ENCODE peak calls at places on chromosomes 11 and 22, in nine cellular contexts. One of them, this sample, is unnamed.

GRCh38 chr11:74777877-74778276 is 29.2 kb downstream of the RNF169 start:
- DNase-seq in endothelial cell of umbilical vein: no peak
- DNase-seq in stimulated activated CD4-positive, alpha-beta T cell treated with anti-CD3 and anti-CD28 coated beads, Interleukin-1b, Interleukin-23, amount 100 ng/mL, for 1 hour: no peak
- DNase-seq in PC-3: peak
- DNase-seq in stimulated activated CD8-positive, alpha-beta memory T cell treated with anti-CD3 and anti-CD28 coated beads, Interleukin-7, amount 100 ng/mL, for 1 hour: no peak
- DNase-seq in HEK293T: no peak
- DNase-seq in body of pancreas: no peak
- DNase-seq in WTC11: no peak
- DNase-seq in T-helper 22 cell: no peak
- DNase-seq in this sample: no peak

GRCh38 chr11:64721359-64721699 is 1.7 kb downstream of the NRXN2 start:
- DNase-seq in endothelial cell of umbilical vein: no peak
- DNase-seq in stimulated activated CD4-positive, alpha-beta T cell treated with anti-CD3 and anti-CD28 coated beads, Interleukin-1b, Interleukin-23, amount 100 ng/mL, for 1 hour: no peak
- DNase-seq in PC-3: no peak
- DNase-seq in T-helper 22 cell: no peak
- DNase-seq in stimulated activated CD8-positive, alpha-beta memory T cell treated with anti-CD3 and anti-CD28 coated beads, Interleukin-7, amount 100 ng/mL, for 1 hour: no peak
- DNase-seq in body of pancreas: no peak
- DNase-seq in HEK293T: no peak
- DNase-seq in WTC11: no peak
- DNase-seq in this sample: no peak

GRCh38 chr11:120336641-120337132 is 474 bp downstream of the ARHGEF12 start:
- DNase-seq in HEK293T: peak
- DNase-seq in body of pancreas: no peak
- DNase-seq in WTC11: peak
- DNase-seq in endothelial cell of umbilical vein: peak
- DNase-seq in T-helper 22 cell: no peak
- DNase-seq in stimulated activated CD8-positive, alpha-beta memory T cell treated with anti-CD3 and anti-CD28 coated beads, Interleukin-7, amount 100 ng/mL, for 1 hour: no peak
- DNase-seq in stimulated activated CD4-positive, alpha-beta T cell treated with anti-CD3 and anti-CD28 coated beads, Interleukin-1b, Interleukin-23, amount 100 ng/mL, for 1 hour: no peak
- DNase-seq in PC-3: peak
- DNase-seq in this sample: no peak

GRCh38 chr11:131656839-131657211 is 286.4 kb downstream of the NTM start:
- DNase-seq in stimulated activated CD4-positive, alpha-beta T cell treated with anti-CD3 and anti-CD28 coated beads, Interleukin-1b, Interleukin-23, amount 100 ng/mL, for 1 hour: no peak
- DNase-seq in stimulated activated CD8-positive, alpha-beta memory T cell treated with anti-CD3 and anti-CD28 coated beads, Interleukin-7, amount 100 ng/mL, for 1 hour: no peak
- DNase-seq in PC-3: no peak
- DNase-seq in body of pancreas: no peak
- DNase-seq in WTC11: no peak
- DNase-seq in endothelial cell of umbilical vein: no peak
- DNase-seq in T-helper 22 cell: no peak
- DNase-seq in HEK293T: no peak
- DNase-seq in this sample: no peak

GRCh38 chr22:19499880-19500242 is 20.1 kb downstream of the CDC45 start:
- DNase-seq in endothelial cell of umbilical vein: no peak
- DNase-seq in PC-3: no peak
- DNase-seq in WTC11: no peak
- DNase-seq in T-helper 22 cell: no peak
- DNase-seq in HEK293T: no peak
- DNase-seq in stimulated activated CD8-positive, alpha-beta memory T cell treated with anti-CD3 and anti-CD28 coated beads, Interleukin-7, amount 100 ng/mL, for 1 hour: no peak
- DNase-seq in body of pancreas: no peak
- DNase-seq in stimulated activated CD4-positive, alpha-beta T cell treated with anti-CD3 and anti-CD28 coated beads, Interleukin-1b, Interleukin-23, amount 100 ng/mL, for 1 hour: no peak
- DNase-seq in this sample: no peak

GRCh38 chr11:12696911-12697581 is 22.8 kb downstream of the TEAD1 start:
- DNase-seq in stimulated activated CD8-positive, alpha-beta memory T cell treated with anti-CD3 and anti-CD28 coated beads, Interleukin-7, amount 100 ng/mL, for 1 hour: no peak
- DNase-seq in T-helper 22 cell: no peak
- DNase-seq in WTC11: no peak
- DNase-seq in body of pancreas: no peak
- DNase-seq in stimulated activated CD4-positive, alpha-beta T cell treated with anti-CD3 and anti-CD28 coated beads, Interleukin-1b, Interleukin-23, amount 100 ng/mL, for 1 hour: no peak
- DNase-seq in PC-3: peak
- DNase-seq in endothelial cell of umbilical vein: no peak
- DNase-seq in HEK293T: no peak
- DNase-seq in this sample: no peak

GRCh38 chr22:28151241-28151640 is 232.2 kb upstream of the PITPNB start:
- DNase-seq in stimulated activated CD8-positive, alpha-beta memory T cell treated with anti-CD3 and anti-CD28 coated beads, Interleukin-7, amount 100 ng/mL, for 1 hour: no peak
- DNase-seq in HEK293T: no peak
- DNase-seq in PC-3: no peak
- DNase-seq in T-helper 22 cell: no peak
- DNase-seq in body of pancreas: no peak
- DNase-seq in WTC11: no peak
- DNase-seq in endothelial cell of umbilical vein: no peak
- DNase-seq in stimulated activated CD4-positive, alpha-beta T cell treated with anti-CD3 and anti-CD28 coated beads, Interleukin-1b, Interleukin-23, amount 100 ng/mL, for 1 hour: no peak
- DNase-seq in this sample: no peak

GRCh38 chr11:119691701-119692546 is 37.1 kb downstream of the NECTIN1 start:
- DNase-seq in T-helper 22 cell: no peak
- DNase-seq in PC-3: no peak
- DNase-seq in endothelial cell of umbilical vein: no peak
- DNase-seq in HEK293T: no peak
- DNase-seq in stimulated activated CD4-positive, alpha-beta T cell treated with anti-CD3 and anti-CD28 coated beads, Interleukin-1b, Interleukin-23, amount 100 ng/mL, for 1 hour: no peak
- DNase-seq in WTC11: no peak
- DNase-seq in stimulated activated CD8-positive, alpha-beta memory T cell treated with anti-CD3 and anti-CD28 coated beads, Interleukin-7, amount 100 ng/mL, for 1 hour: no peak
- DNase-seq in body of pancreas: no peak
- DNase-seq in this sample: no peak

GRCh38 chr22:21791635-21792625 is 56.3 kb upstream of the YPEL1 start:
- DNase-seq in PC-3: peak
- DNase-seq in WTC11: no peak
- DNase-seq in T-helper 22 cell: no peak
- DNase-seq in stimulated activated CD8-positive, alpha-beta memory T cell treated with anti-CD3 and anti-CD28 coated beads, Interleukin-7, amount 100 ng/mL, for 1 hour: no peak
- DNase-seq in HEK293T: no peak
- DNase-seq in stimulated activated CD4-positive, alpha-beta T cell treated with anti-CD3 and anti-CD28 coated beads, Interleukin-1b, Interleukin-23, amount 100 ng/mL, for 1 hour: peak
- DNase-seq in body of pancreas: no peak
- DNase-seq in endothelial cell of umbilical vein: no peak
- DNase-seq in this sample: no peak

GRCh38 chr22:39327995-39328754 is 8.8 kb upstream of the RPL3 start:
- DNase-seq in T-helper 22 cell: no peak
- DNase-seq in PC-3: no peak
- DNase-seq in endothelial cell of umbilical vein: no peak
- DNase-seq in WTC11: no peak
- DNase-seq in HEK293T: peak
- DNase-seq in stimulated activated CD4-positive, alpha-beta T cell treated with anti-CD3 and anti-CD28 coated beads, Interleukin-1b, Interleukin-23, amount 100 ng/mL, for 1 hour: no peak
- DNase-seq in body of pancreas: no peak
- DNase-seq in stimulated activated CD8-positive, alpha-beta memory T cell treated with anti-CD3 and anti-CD28 coated beads, Interleukin-7, amount 100 ng/mL, for 1 hour: no peak
- DNase-seq in this sample: no peak

GRCh38 chr22:30906411-30906810 is 62.2 kb downstream of the MORC2 start:
- DNase-seq in T-helper 22 cell: no peak
- DNase-seq in body of pancreas: no peak
- DNase-seq in endothelial cell of umbilical vein: no peak
- DNase-seq in stimulated activated CD8-positive, alpha-beta memory T cell treated with anti-CD3 and anti-CD28 coated beads, Interleukin-7, amount 100 ng/mL, for 1 hour: no peak
- DNase-seq in PC-3: no peak
- DNase-seq in HEK293T: no peak
- DNase-seq in WTC11: no peak
- DNase-seq in stimulated activated CD4-positive, alpha-beta T cell treated with anti-CD3 and anti-CD28 coated beads, Interleukin-1b, Interleukin-23, amount 100 ng/mL, for 1 hour: no peak
- DNase-seq in this sample: no peak

GRCh38 chr11:72831521-72832300 is 17.5 kb downstream of the ATG16L2 start:
- DNase-seq in stimulated activated CD8-positive, alpha-beta memory T cell treated with anti-CD3 and anti-CD28 coated beads, Interleukin-7, amount 100 ng/mL, for 1 hour: no peak
- DNase-seq in T-helper 22 cell: no peak
- DNase-seq in body of pancreas: peak
- DNase-seq in PC-3: peak
- DNase-seq in WTC11: peak
- DNase-seq in stimulated activated CD4-positive, alpha-beta T cell treated with anti-CD3 and anti-CD28 coated beads, Interleukin-1b, Interleukin-23, amount 100 ng/mL, for 1 hour: peak
- DNase-seq in HEK293T: peak
- DNase-seq in endothelial cell of umbilical vein: peak
- DNase-seq in this sample: no peak

GRCh38 chr11:32381149-32381548 is 54.2 kb downstream of the WT1 start:
- DNase-seq in stimulated activated CD8-positive, alpha-beta memory T cell treated with anti-CD3 and anti-CD28 coated beads, Interleukin-7, amount 100 ng/mL, for 1 hour: no peak
- DNase-seq in HEK293T: no peak
- DNase-seq in T-helper 22 cell: no peak
- DNase-seq in PC-3: no peak
- DNase-seq in WTC11: no peak
- DNase-seq in stimulated activated CD4-positive, alpha-beta T cell treated with anti-CD3 and anti-CD28 coated beads, Interleukin-1b, Interleukin-23, amount 100 ng/mL, for 1 hour: no peak
- DNase-seq in endothelial cell of umbilical vein: no peak
- DNase-seq in body of pancreas: no peak
- DNase-seq in this sample: no peak

GRCh38 chr11:27390318-27390958 is 27.4 kb upstream of the CCDC34 start:
- DNase-seq in HEK293T: no peak
- DNase-seq in stimulated activated CD4-positive, alpha-beta T cell treated with anti-CD3 and anti-CD28 coated beads, Interleukin-1b, Interleukin-23, amount 100 ng/mL, for 1 hour: no peak
- DNase-seq in PC-3: no peak
- DNase-seq in stimulated activated CD8-positive, alpha-beta memory T cell treated with anti-CD3 and anti-CD28 coated beads, Interleukin-7, amount 100 ng/mL, for 1 hour: no peak
- DNase-seq in WTC11: no peak
- DNase-seq in T-helper 22 cell: no peak
- DNase-seq in body of pancreas: no peak
- DNase-seq in endothelial cell of umbilical vein: no peak
- DNase-seq in this sample: no peak

GRCh38 chr11:111081021-111081511 is 164.5 kb upstream of the POU2AF2 start:
- DNase-seq in HEK293T: no peak
- DNase-seq in endothelial cell of umbilical vein: no peak
- DNase-seq in stimulated activated CD4-positive, alpha-beta T cell treated with anti-CD3 and anti-CD28 coated beads, Interleukin-1b, Interleukin-23, amount 100 ng/mL, for 1 hour: no peak
- DNase-seq in stimulated activated CD8-positive, alpha-beta memory T cell treated with anti-CD3 and anti-CD28 coated beads, Interleukin-7, amount 100 ng/mL, for 1 hour: no peak
- DNase-seq in PC-3: no peak
- DNase-seq in T-helper 22 cell: no peak
- DNase-seq in WTC11: no peak
- DNase-seq in body of pancreas: no peak
- DNase-seq in this sample: no peak

GRCh38 chr11:2527621-2528291 is 82.9 kb downstream of the KCNQ1 start:
- DNase-seq in stimulated activated CD8-positive, alpha-beta memory T cell treated with anti-CD3 and anti-CD28 coated beads, Interleukin-7, amount 100 ng/mL, for 1 hour: no peak
- DNase-seq in WTC11: peak
- DNase-seq in T-helper 22 cell: no peak
- DNase-seq in stimulated activated CD4-positive, alpha-beta T cell treated with anti-CD3 and anti-CD28 coated beads, Interleukin-1b, Interleukin-23, amount 100 ng/mL, for 1 hour: no peak
- DNase-seq in endothelial cell of umbilical vein: no peak
- DNase-seq in PC-3: no peak
- DNase-seq in body of pancreas: no peak
- DNase-seq in HEK293T: no peak
- DNase-seq in this sample: no peak

GRCh38 chr11:64245401-64245796 is 1.3 kb downstream of the PPP1R14B start:
- DNase-seq in body of pancreas: peak
- DNase-seq in PC-3: peak
- DNase-seq in T-helper 22 cell: no peak
- DNase-seq in stimulated activated CD8-positive, alpha-beta memory T cell treated with anti-CD3 and anti-CD28 coated beads, Interleukin-7, amount 100 ng/mL, for 1 hour: no peak
- DNase-seq in stimulated activated CD4-positive, alpha-beta T cell treated with anti-CD3 and anti-CD28 coated beads, Interleukin-1b, Interleukin-23, amount 100 ng/mL, for 1 hour: no peak
- DNase-seq in WTC11: no peak
- DNase-seq in HEK293T: no peak
- DNase-seq in endothelial cell of umbilical vein: no peak
- DNase-seq in this sample: peak

GRCh38 chr22:50545522-50546325 is at the start of gene KLHDC7B:
- DNase-seq in body of pancreas: no peak
- DNase-seq in WTC11: no peak
- DNase-seq in stimulated activated CD4-positive, alpha-beta T cell treated with anti-CD3 and anti-CD28 coated beads, Interleukin-1b, Interleukin-23, amount 100 ng/mL, for 1 hour: no peak
- DNase-seq in endothelial cell of umbilical vein: no peak
- DNase-seq in stimulated activated CD8-positive, alpha-beta memory T cell treated with anti-CD3 and anti-CD28 coated beads, Interleukin-7, amount 100 ng/mL, for 1 hour: no peak
- DNase-seq in HEK293T: no peak
- DNase-seq in T-helper 22 cell: no peak
- DNase-seq in PC-3: no peak
- DNase-seq in this sample: peak

GRCh38 chr22:46421272-46421671 is 85.8 kb downstream of the TRMU start:
- DNase-seq in PC-3: no peak
- DNase-seq in stimulated activated CD8-positive, alpha-beta memory T cell treated with anti-CD3 and anti-CD28 coated beads, Interleukin-7, amount 100 ng/mL, for 1 hour: no peak
- DNase-seq in endothelial cell of umbilical vein: no peak
- DNase-seq in HEK293T: no peak
- DNase-seq in T-helper 22 cell: no peak
- DNase-seq in stimulated activated CD4-positive, alpha-beta T cell treated with anti-CD3 and anti-CD28 coated beads, Interleukin-1b, Interleukin-23, amount 100 ng/mL, for 1 hour: no peak
- DNase-seq in body of pancreas: no peak
- DNase-seq in WTC11: no peak
- DNase-seq in this sample: no peak

GRCh38 chr22:38176170-38176741 is 5.4 kb downstream of the PLA2G6 start:
- DNase-seq in body of pancreas: peak
- DNase-seq in HEK293T: no peak
- DNase-seq in PC-3: no peak
- DNase-seq in stimulated activated CD4-positive, alpha-beta T cell treated with anti-CD3 and anti-CD28 coated beads, Interleukin-1b, Interleukin-23, amount 100 ng/mL, for 1 hour: no peak
- DNase-seq in WTC11: no peak
- DNase-seq in endothelial cell of umbilical vein: peak
- DNase-seq in T-helper 22 cell: no peak
- DNase-seq in stimulated activated CD8-positive, alpha-beta memory T cell treated with anti-CD3 and anti-CD28 coated beads, Interleukin-7, amount 100 ng/mL, for 1 hour: no peak
- DNase-seq in this sample: peak

GRCh38 chr22:49925525-49926128 is 7.2 kb downstream of the CRELD2 start:
- DNase-seq in endothelial cell of umbilical vein: no peak
- DNase-seq in body of pancreas: no peak
- DNase-seq in T-helper 22 cell: peak
- DNase-seq in WTC11: no peak
- DNase-seq in HEK293T: no peak
- DNase-seq in PC-3: no peak
- DNase-seq in stimulated activated CD4-positive, alpha-beta T cell treated with anti-CD3 and anti-CD28 coated beads, Interleukin-1b, Interleukin-23, amount 100 ng/mL, for 1 hour: no peak
- DNase-seq in stimulated activated CD8-positive, alpha-beta memory T cell treated with anti-CD3 and anti-CD28 coated beads, Interleukin-7, amount 100 ng/mL, for 1 hour: no peak
- DNase-seq in this sample: peak

GRCh38 chr22:34324763-34325162 is 404.5 kb upstream of the LARGE1 start:
- DNase-seq in stimulated activated CD8-positive, alpha-beta memory T cell treated with anti-CD3 and anti-CD28 coated beads, Interleukin-7, amount 100 ng/mL, for 1 hour: no peak
- DNase-seq in HEK293T: no peak
- DNase-seq in body of pancreas: no peak
- DNase-seq in T-helper 22 cell: no peak
- DNase-seq in stimulated activated CD4-positive, alpha-beta T cell treated with anti-CD3 and anti-CD28 coated beads, Interleukin-1b, Interleukin-23, amount 100 ng/mL, for 1 hour: no peak
- DNase-seq in endothelial cell of umbilical vein: no peak
- DNase-seq in WTC11: no peak
- DNase-seq in PC-3: no peak
- DNase-seq in this sample: no peak

GRCh38 chr11:126115820-126116319 is 53.2 kb upstream of the CDON start:
- DNase-seq in stimulated activated CD4-positive, alpha-beta T cell treated with anti-CD3 and anti-CD28 coated beads, Interleukin-1b, Interleukin-23, amount 100 ng/mL, for 1 hour: no peak
- DNase-seq in PC-3: peak
- DNase-seq in endothelial cell of umbilical vein: peak
- DNase-seq in HEK293T: peak
- DNase-seq in WTC11: no peak
- DNase-seq in stimulated activated CD8-positive, alpha-beta memory T cell treated with anti-CD3 and anti-CD28 coated beads, Interleukin-7, amount 100 ng/mL, for 1 hour: no peak
- DNase-seq in body of pancreas: peak
- DNase-seq in T-helper 22 cell: no peak
- DNase-seq in this sample: no peak

GRCh38 chr11:70851907-70852306 is 400.5 kb downstream of the SHANK2 start:
- DNase-seq in HEK293T: no peak
- DNase-seq in WTC11: no peak
- DNase-seq in PC-3: no peak
- DNase-seq in stimulated activated CD4-positive, alpha-beta T cell treated with anti-CD3 and anti-CD28 coated beads, Interleukin-1b, Interleukin-23, amount 100 ng/mL, for 1 hour: no peak
- DNase-seq in endothelial cell of umbilical vein: no peak
- DNase-seq in stimulated activated CD8-positive, alpha-beta memory T cell treated with anti-CD3 and anti-CD28 coated beads, Interleukin-7, amount 100 ng/mL, for 1 hour: no peak
- DNase-seq in body of pancreas: no peak
- DNase-seq in T-helper 22 cell: no peak
- DNase-seq in this sample: no peak

GRCh38 chr11:46364791-46365190 is 16.7 kb upstream of the MDK start:
- DNase-seq in stimulated activated CD4-positive, alpha-beta T cell treated with anti-CD3 and anti-CD28 coated beads, Interleukin-1b, Interleukin-23, amount 100 ng/mL, for 1 hour: no peak
- DNase-seq in PC-3: no peak
- DNase-seq in endothelial cell of umbilical vein: no peak
- DNase-seq in WTC11: no peak
- DNase-seq in HEK293T: no peak
- DNase-seq in T-helper 22 cell: no peak
- DNase-seq in body of pancreas: no peak
- DNase-seq in stimulated activated CD8-positive, alpha-beta memory T cell treated with anti-CD3 and anti-CD28 coated beads, Interleukin-7, amount 100 ng/mL, for 1 hour: no peak
- DNase-seq in this sample: no peak

GRCh38 chr11:70487763-70488162 is 89.4 kb downstream of the CTTN start:
- DNase-seq in stimulated activated CD4-positive, alpha-beta T cell treated with anti-CD3 and anti-CD28 coated beads, Interleukin-1b, Interleukin-23, amount 100 ng/mL, for 1 hour: no peak
- DNase-seq in T-helper 22 cell: no peak
- DNase-seq in PC-3: no peak
- DNase-seq in HEK293T: no peak
- DNase-seq in body of pancreas: no peak
- DNase-seq in endothelial cell of umbilical vein: no peak
- DNase-seq in stimulated activated CD8-positive, alpha-beta memory T cell treated with anti-CD3 and anti-CD28 coated beads, Interleukin-7, amount 100 ng/mL, for 1 hour: no peak
- DNase-seq in WTC11: no peak
- DNase-seq in this sample: no peak

GRCh38 chr11:2781413-2782274 is 81.8 kb upstream of the KCNQ1OT1 start:
- DNase-seq in endothelial cell of umbilical vein: peak
- DNase-seq in body of pancreas: peak
- DNase-seq in stimulated activated CD8-positive, alpha-beta memory T cell treated with anti-CD3 and anti-CD28 coated beads, Interleukin-7, amount 100 ng/mL, for 1 hour: no peak
- DNase-seq in stimulated activated CD4-positive, alpha-beta T cell treated with anti-CD3 and anti-CD28 coated beads, Interleukin-1b, Interleukin-23, amount 100 ng/mL, for 1 hour: no peak
- DNase-seq in HEK293T: no peak
- DNase-seq in PC-3: no peak
- DNase-seq in WTC11: peak
- DNase-seq in T-helper 22 cell: no peak
- DNase-seq in this sample: no peak

GRCh38 chr22:37904572-37905533 is 1.2 kb upstream of the MICALL1 start:
- DNase-seq in body of pancreas: peak
- DNase-seq in stimulated activated CD4-positive, alpha-beta T cell treated with anti-CD3 and anti-CD28 coated beads, Interleukin-1b, Interleukin-23, amount 100 ng/mL, for 1 hour: no peak
- DNase-seq in stimulated activated CD8-positive, alpha-beta memory T cell treated with anti-CD3 and anti-CD28 coated beads, Interleukin-7, amount 100 ng/mL, for 1 hour: no peak
- DNase-seq in WTC11: no peak
- DNase-seq in T-helper 22 cell: no peak
- DNase-seq in endothelial cell of umbilical vein: peak
- DNase-seq in PC-3: peak
- DNase-seq in HEK293T: peak
- DNase-seq in this sample: no peak